ENCODE peak calls at places on chromosomes 1 and 21, in seven cellular contexts. N is stomach, H is GM23338, P is OCI-LY7, D is esophagus squamous epithelium, Q is IMR-90, X is nephron progenitor cell. Z is an unnamed sample.

GRCh38 chr1:12220890-12221289 is 8.9 kb upstream of the VPS13D start:
- DNase-seq in N (no peak), H (no peak), P (no peak), D (no peak), Q (no peak), X (no peak), Z (no peak)

GRCh38 chr1:39508857-39509305 is 17.4 kb downstream of the BMP8A start:
- DNase-seq in N (no peak), H (no peak), P (peak), D (no peak), Q (no peak), X (no peak), Z (no peak)

GRCh38 chr1:185869590-185869989 is 135.4 kb downstream of the HMCN1 start:
- DNase-seq in N (no peak), H (no peak), P (no peak), D (no peak), Q (no peak), X (no peak), Z (no peak)

GRCh38 chr1:54794401-54795099 is 6.6 kb downstream of the TTC22 start:
- DNase-seq in N (peak), H (no peak), P (no peak), D (no peak), Q (peak), X (no peak), Z (no peak)

GRCh38 chr1:58815680-58816071 is 31.8 kb upstream of the JUN start:
- DNase-seq in N (no peak), H (peak), P (peak), D (no peak), Q (no peak), X (peak), Z (no peak)

GRCh38 chr1:66312316-66312715 is 221.6 kb upstream of the SGIP1 start:
- DNase-seq in N (no peak), H (no peak), P (no peak), D (no peak), Q (no peak), X (no peak), Z (no peak)

GRCh38 chr1:10253755-10254154 is 43.4 kb downstream of the KIF1B start:
- DNase-seq in N (no peak), H (no peak), P (no peak), D (no peak), Q (peak), X (no peak), Z (no peak)

GRCh38 chr1:184479435-184480202 is 92.8 kb downstream of the C1orf21 start:
- DNase-seq in N (no peak), H (no peak), P (no peak), D (no peak), Q (no peak), X (no peak), Z (no peak)

GRCh38 chr21:46066843-46067331 is 31.0 kb upstream of the COL6A2 start:
- DNase-seq in N (peak), H (no peak), P (no peak), D (no peak), Q (peak), X (peak), Z (peak)

GRCh38 chr1:61486783-61487505 is 238.0 kb downstream of the TM2D1 start:
- DNase-seq in N (no peak), H (no peak), P (no peak), D (no peak), Q (no peak), X (no peak), Z (no peak)

GRCh38 chr1:46520063-46520911 is 30.7 kb downstream of the DMBX1 start:
- DNase-seq in N (no peak), H (peak), P (no peak), D (no peak), Q (peak), X (peak), Z (peak)

GRCh38 chr1:150210741-150211140 is 25.2 kb downstream of the ANP32E start:
- DNase-seq in N (no peak), H (no peak), P (no peak), D (no peak), Q (no peak), X (no peak), Z (no peak)

DNA sequence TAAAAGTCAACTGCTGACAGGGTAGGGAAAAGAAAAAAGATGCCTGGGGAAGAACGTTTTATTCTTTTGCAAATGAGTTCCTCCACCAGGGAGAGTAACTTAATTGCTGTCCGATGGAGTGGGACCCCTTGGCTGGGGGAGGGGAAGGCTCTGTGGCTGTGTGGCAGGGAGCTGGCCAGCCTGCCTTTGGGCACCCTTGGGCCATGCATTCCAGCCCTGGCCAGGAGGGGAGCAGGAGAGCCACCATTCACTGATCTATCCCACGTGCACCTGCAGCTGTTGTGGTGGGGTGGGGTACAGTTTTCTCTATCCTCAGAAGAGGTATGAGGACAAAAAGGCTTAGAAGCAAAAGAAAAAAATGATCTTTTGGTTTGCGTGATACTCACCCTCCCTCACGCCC is 116.9 kb downstream of the KCNK1 start:
- DNase-seq in N (no peak), H (peak), P (no peak), D (no peak), Q (no peak), X (peak), Z (no peak)
- TF ChIP-seq CTCF in N (no peak), H (peak), P (no peak), D (no peak), Q (no peak), X (no peak), Z (no peak)

DNA sequence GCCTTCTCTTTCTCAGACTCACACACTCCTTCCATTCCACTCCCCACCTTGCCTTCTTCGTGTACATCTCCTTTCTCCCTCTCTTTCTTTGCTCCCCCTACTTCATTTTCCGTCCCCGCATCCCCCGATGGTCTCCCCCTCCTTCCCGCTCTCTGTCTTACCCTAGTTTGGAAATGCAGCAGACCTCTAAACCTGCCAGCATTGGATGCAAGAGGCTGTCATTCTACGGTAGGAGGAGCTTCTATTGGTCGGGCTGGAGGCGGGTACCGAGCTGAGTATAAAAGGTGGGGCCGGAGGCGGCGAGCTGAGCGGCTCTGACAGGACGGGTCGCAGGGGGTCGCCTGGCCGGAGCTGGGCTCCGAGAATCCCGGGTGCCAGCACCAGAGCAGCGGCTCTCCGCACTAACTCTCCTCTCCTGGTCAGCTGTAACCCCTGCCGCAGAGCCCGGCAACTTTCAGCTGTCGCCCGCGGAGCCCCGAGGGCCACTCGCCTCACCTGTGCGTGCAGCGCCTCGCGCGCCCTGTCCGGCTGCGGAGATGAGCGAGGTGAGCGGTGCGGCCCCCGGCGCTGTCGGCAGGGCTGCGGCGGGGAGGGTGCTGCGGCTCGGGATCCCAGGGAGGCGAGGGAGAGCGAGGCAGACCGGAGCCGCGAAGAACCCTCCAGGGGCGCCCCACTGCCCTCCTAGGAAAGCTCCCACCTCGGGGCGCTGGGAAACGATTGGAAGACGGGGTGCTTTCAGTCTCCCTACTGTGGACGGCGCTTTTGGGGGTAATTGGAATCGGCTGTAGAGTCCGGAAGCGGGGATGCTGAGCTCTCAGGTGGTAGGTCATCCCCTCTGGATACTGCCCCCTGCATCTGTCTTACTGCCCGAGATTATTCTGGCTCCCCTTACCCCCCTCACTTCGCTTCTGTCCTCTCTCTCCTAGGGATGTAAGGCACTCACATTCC is at the start of gene PCP4L1:
- DNase-seq in N (peak), H (peak), P (no peak), D (no peak), Q (peak), X (peak), Z (no peak)
- TF ChIP-seq CTCF in N (no peak), H (no peak), P (no peak), D (no peak), Q (no peak), X (no peak), Z (no peak)

GRCh38 chr1:160416369-160416768 is 16.0 kb downstream of the VANGL2 start:
- DNase-seq in N (no peak), H (peak), P (no peak), D (no peak), Q (peak), X (no peak), Z (no peak)
- TF ChIP-seq CTCF in N (no peak), H (peak), P (peak), D (peak), Q (peak), X (no peak), Z (peak)

GRCh38 chr1:208747979-208748378 is 503.8 kb upstream of the PLXNA2 start:
- DNase-seq in N (no peak), H (no peak), P (no peak), D (no peak), Q (no peak), X (no peak), Z (no peak)
- TF ChIP-seq CTCF in N (no peak), H (no peak), P (no peak), D (no peak), Q (no peak), X (no peak), Z (no peak)

GRCh38 chr1:8831329-8831728 is 13.9 kb upstream of the RERE start:
- DNase-seq in N (no peak), H (peak), P (no peak), D (no peak), Q (no peak), X (no peak), Z (no peak)
- TF ChIP-seq CTCF in N (no peak), H (peak), P (peak), D (no peak), Q (peak), X (no peak), Z (peak)

DNA sequence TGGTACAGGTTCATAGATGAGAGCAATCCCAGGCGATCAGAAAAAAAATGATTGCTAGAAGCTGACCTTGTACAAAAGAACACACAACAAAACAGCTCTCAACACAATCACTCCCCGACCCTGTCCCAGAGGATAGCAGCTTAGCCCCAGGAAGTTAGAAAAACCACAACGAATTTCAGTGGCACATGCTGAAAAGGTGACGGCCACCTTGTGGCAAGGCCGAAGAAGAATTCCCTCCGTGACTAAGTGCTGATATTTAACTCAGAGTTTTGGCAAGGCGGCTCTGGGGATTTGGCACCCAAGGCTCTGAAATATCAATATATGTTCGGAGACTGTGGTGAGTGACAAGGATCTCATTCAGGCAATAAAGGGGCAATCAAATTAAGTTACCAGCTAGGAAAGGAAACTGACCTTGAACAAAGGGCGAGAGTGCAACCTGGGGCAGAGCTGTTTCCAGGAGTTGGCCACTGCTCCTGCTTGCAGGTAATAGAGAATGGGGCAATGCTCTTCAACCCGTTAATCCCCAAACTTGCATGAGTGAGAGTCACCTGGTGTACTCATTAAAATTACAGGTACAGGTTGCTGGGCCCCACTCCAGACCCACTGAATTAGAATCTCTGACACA is 96.2 kb downstream of the BEND5 start:
- DNase-seq in N (no peak), H (peak), P (no peak), D (no peak), Q (no peak), X (no peak), Z (no peak)
- TF ChIP-seq CTCF in N (no peak), H (peak), P (no peak), D (no peak), Q (no peak), X (no peak), Z (no peak)

Z was measured in osteocyte.